ENCODE peak calls at places on chromosomes 12 and 14, in six cellular contexts. Y, G, N, R, J and O are unnamed samples.

GRCh38 chr12:115785548-115785947 is 491.9 kb downstream of the MED13L start:
- DNase-seq in G (no peak), J (no peak), R (no peak), N (no peak), Y (no peak), O (no peak)

GRCh38 chr14:23183479-23183878 is at the start of gene SLC7A8:
- DNase-seq in J (peak), G (peak), R (no peak), Y (peak), N (peak), O (no peak)

GRCh38 chr12:130832561-130833209 is 6.4 kb downstream of the STX2 start:
- DNase-seq in G (peak), R (peak), J (no peak), N (peak), Y (peak), O (no peak)

GRCh38 chr12:1606021-1606622 is 11.7 kb upstream of the FBXL14 start:
- DNase-seq in R (peak), N (peak), G (peak), J (peak), Y (peak), O (no peak)

GRCh38 chr14:60999536-60999935 is 18.5 kb downstream of the SLC38A6 start:
- DNase-seq in Y (no peak), G (no peak), R (no peak), J (no peak), N (no peak), O (no peak)

GRCh38 chr14:97517566-97518234 is 720.5 kb downstream of the VRK1 start:
- DNase-seq in N (no peak), Y (no peak), R (no peak), G (no peak), J (no peak), O (no peak)

GRCh38 chr12:27332407-27333310 is at the start of gene BMAL2:
- DNase-seq in R (peak), N (peak), J (no peak), G (peak), Y (peak), O (peak)

GRCh38 chr12:130288201-130288600 is 49.5 kb upstream of the PIWIL1 start:
- DNase-seq in Y (no peak), R (no peak), J (no peak), N (no peak), G (no peak), O (no peak)

GRCh38 chr14:100341301-100342031 is 18.3 kb downstream of the SLC25A47 start:
- DNase-seq in N (peak), R (peak), G (no peak), J (no peak), Y (peak), O (no peak)

GRCh38 chr14:105060751-105061427 is 4.3 kb downstream of the GPR132 start:
- DNase-seq in J (no peak), N (peak), Y (peak), R (no peak), G (peak), O (no peak)

GRCh38 chr14:35254736-35255135 is 37.4 kb upstream of the PSMA6 start:
- DNase-seq in J (no peak), N (no peak), R (no peak), G (no peak), Y (no peak), O (no peak)

GRCh38 chr12:6754406-6754805 is 1.5 kb upstream of the MLF2 start:
- DNase-seq in R (no peak), Y (no peak), J (no peak), N (no peak), G (no peak), O (no peak)

GRCh38 chr14:100554082-100554677 is 33.0 kb downstream of the BEGAIN start:
- DNase-seq in N (no peak), J (peak), G (no peak), Y (no peak), R (no peak), O (no peak)

GRCh38 chr14:21476925-21477681 is at the start of the genes RAB2B and TOX4:
- DNase-seq in J (peak), N (peak), Y (peak), G (peak), R (peak), O (peak)

GRCh38 chr14:85512491-85512890 is 17.5 kb upstream of the FLRT2 start:
- DNase-seq in J (no peak), G (no peak), R (peak), N (no peak), Y (no peak), O (no peak)

GRCh38 chr14:85519661-85520305 is 10.2 kb upstream of the FLRT2 start:
- DNase-seq in G (no peak), Y (no peak), R (no peak), N (no peak), J (no peak), O (no peak)

GRCh38 chr14:85514487-85514886 is 15.5 kb upstream of the FLRT2 start:
- DNase-seq in R (no peak), J (no peak), Y (no peak), G (no peak), N (no peak), O (no peak)

GRCh38 chr14:85516239-85517112 is 13.5 kb upstream of the FLRT2 start:
- DNase-seq in J (no peak), Y (no peak), R (peak), G (no peak), N (no peak), O (no peak)

DNA sequence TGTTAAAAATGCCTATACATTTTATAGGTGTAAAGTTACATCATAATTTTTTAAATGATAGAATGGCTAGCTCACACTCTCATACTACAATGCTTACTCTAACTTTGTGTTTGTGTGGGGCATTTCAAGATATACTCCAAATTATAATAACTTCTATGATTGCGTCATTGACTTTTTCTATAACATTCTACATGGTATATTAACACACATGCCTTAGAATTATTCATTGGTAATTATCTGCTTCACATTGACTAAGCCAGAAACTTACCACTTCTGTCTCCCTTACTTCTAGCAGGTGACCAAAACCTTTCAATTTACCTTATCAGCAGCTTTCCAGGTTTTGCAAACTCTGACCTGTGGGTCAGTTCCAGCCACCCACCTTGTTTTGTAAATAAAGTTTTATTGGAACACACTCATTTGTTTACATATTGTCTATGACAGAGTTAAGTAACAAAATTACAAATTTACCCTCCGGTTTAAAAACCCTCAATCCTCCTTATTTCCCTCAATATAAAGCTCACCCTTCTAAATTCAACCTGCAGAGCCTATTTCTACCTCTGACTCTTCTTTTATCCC is 12.7 kb upstream of the FLRT2 start:
- DNase-seq in N (no peak), R (no peak), G (no peak), J (no peak), Y (no peak), O (no peak)
- TF ChIP-seq CTCF in N (no peak), R (no peak), G (no peak), J (no peak), Y (no peak), O (no peak)

GRCh38 chr14:70823281-70823680 is 14.0 kb upstream of the MAP3K9 start:
- DNase-seq in Y (no peak), N (no peak), J (no peak), R (no peak), G (no peak), O (no peak)

GRCh38 chr14:70822706-70823185 is 13.4 kb upstream of the MAP3K9 start:
- DNase-seq in N (peak), R (peak), Y (no peak), J (no peak), G (no peak), O (no peak)

GRCh38 chr14:70828188-70828587 is 18.9 kb upstream of the MAP3K9 start:
- DNase-seq in N (no peak), G (no peak), Y (no peak), R (no peak), J (no peak), O (no peak)

GRCh38 chr14:70831382-70831781 is 22.1 kb upstream of the MAP3K9 start:
- DNase-seq in N (no peak), J (no peak), Y (no peak), R (no peak), G (no peak), O (no peak)

GRCh38 chr14:70827366-70828151 is 18.2 kb upstream of the MAP3K9 start:
- DNase-seq in N (no peak), R (no peak), G (no peak), J (no peak), Y (peak), O (no peak)
- TF ChIP-seq CTCF in N (no peak), R (peak), G (no peak), J (no peak), Y (no peak), O (no peak)

GRCh38 chr14:25042362-25043299 is 7.3 kb downstream of the STXBP6 start:
- DNase-seq in J (peak), N (no peak), G (no peak), Y (peak), R (peak), O (no peak)
- TF ChIP-seq CTCF in J (no peak), N (peak), G (peak), Y (peak), R (peak), O (peak)

DNA sequence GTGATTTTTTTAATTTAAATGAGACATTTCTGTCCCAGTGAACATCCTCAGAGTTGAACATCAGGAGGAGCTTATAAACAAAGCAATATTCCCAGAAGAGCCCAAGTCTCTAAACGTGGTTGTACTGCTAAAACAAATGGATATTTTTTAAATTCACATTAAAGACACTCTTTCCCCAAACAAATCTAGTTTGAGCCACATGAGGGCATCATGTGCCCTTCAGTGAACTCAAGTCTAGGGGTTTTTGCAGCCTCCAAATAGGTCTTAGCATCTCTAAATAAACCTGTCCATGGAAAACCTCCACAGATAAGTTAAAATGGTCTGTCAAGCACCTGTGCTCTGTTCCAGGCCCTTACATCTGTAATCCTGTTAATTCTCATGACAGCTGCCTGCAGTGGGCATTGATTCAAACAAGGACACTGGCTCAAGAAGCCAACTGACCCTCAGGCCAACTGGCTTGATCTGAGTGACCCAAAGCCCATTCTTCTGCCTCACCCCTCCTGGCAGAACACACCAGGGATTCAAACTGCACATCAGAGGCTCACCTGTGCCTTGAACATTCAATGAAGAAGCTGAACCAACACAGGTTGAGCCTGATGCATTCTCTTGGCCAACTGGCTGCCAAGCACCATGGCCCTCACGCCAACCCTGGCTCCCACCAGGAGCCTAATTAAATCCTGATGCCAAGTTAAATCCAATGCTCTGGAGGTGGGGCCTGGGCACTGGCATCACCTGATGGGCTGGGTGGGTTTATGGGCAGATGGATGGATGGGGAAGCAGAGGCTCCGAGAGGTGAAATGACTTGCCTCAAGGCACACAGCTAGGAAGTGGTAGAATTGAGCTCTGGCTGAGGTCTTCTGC is 8.6 kb downstream of the ISCU start:
- DNase-seq in J (no peak), N (no peak), Y (peak), R (peak), G (no peak), O (peak)
- TF ChIP-seq CTCF in J (no peak), N (no peak), Y (no peak), R (peak), G (no peak), O (peak)